ENCODE peak calls at places on chromosomes 16 and 17, in nine cellular contexts. D is H9, N is A549, W is breast epithelium, A is IMR-90, I is GM23338, H is activated B cell treated with CpG ODN at 0.5 μM for 24 hours, U is stomach, Y is BJ. K is an unnamed sample.

GRCh38 chr16:1950047-1950446 is 4.4 kb downstream of the RPL3L start:
- DNase-seq in D (no peak), N (no peak), W (no peak), A (no peak), I (no peak), H (no peak), U (no peak), Y (no peak), K (no peak)

GRCh38 chr16:75293746-75294145 is 42.3 kb upstream of the BCAR1 start:
- DNase-seq in D (no peak), N (no peak), W (no peak), A (peak; percentile 10), I (no peak), H (no peak), U (no peak), Y (no peak), K (no peak)

GRCh38 chr17:47179141-47179540 is 10.0 kb downstream of the CDC27 start:
- DNase-seq in D (no peak), N (no peak), W (no peak), A (no peak), I (no peak), H (no peak), U (no peak), Y (no peak), K (no peak)

GRCh38 chr17:79019631-79020584 is 4.1 kb upstream of the C1QTNF1 start:
- DNase-seq in D (no peak), N (peak; percentile 82), W (peak; percentile 56), A (peak; percentile 78), I (peak; percentile 63), H (peak; percentile 8), U (peak; percentile 71), Y (no peak), K (no peak)

GRCh38 chr17:39340731-39341130 is 60.7 kb downstream of the FBXL20 start:
- DNase-seq in D (no peak), N (no peak), W (no peak), A (no peak), I (no peak), H (no peak), U (no peak), Y (no peak), K (no peak)

GRCh38 chr17:208429-208828 is 27.0 kb upstream of the DOC2B start:
- DNase-seq in D (no peak), N (no peak), W (no peak), A (no peak), I (no peak), H (no peak), U (no peak), Y (no peak), K (no peak)

GRCh38 chr16:72051818-72052217 is 2.5 kb upstream of the HP start:
- DNase-seq in D (no peak), N (no peak), W (no peak), A (no peak), I (no peak), H (no peak), U (no peak), Y (no peak), K (no peak)

GRCh38 chr17:36665417-36665816 is 64.0 kb downstream of the MRM1 start:
- DNase-seq in D (no peak), N (peak; percentile 60), W (no peak), A (no peak), I (no peak), H (no peak), U (no peak), Y (no peak), K (no peak)

GRCh38 chr17:57481901-57482300 is 225.6 kb downstream of the MSI2 start:
- DNase-seq in D (no peak), N (peak; percentile 52), W (no peak), A (peak; percentile 100), I (no peak), H (no peak), U (no peak), Y (peak; percentile 92), K (no peak)

GRCh38 chr16:46729326-46729995 is 18.7 kb downstream of the MYLK3 start:
- DNase-seq in D (no peak), N (no peak), W (no peak), A (no peak), I (no peak), H (no peak), U (no peak), Y (no peak), K (no peak)

GRCh38 chr16:82133798-82134197 is 36.2 kb downstream of the MPHOSPH6 start:
- DNase-seq in D (no peak), N (no peak), W (no peak), A (no peak), I (no peak), H (no peak), U (no peak), Y (no peak), K (no peak)

GRCh38 chr17:9566067-9566466 is 9.6 kb downstream of the STX8 start:
- DNase-seq in D (no peak), N (no peak), W (no peak), A (no peak), I (no peak), H (no peak), U (no peak), Y (no peak), K (no peak)

GRCh38 chr17:80894726-80895125 is 96.9 kb upstream of the CHMP6 start:
- DNase-seq in D (no peak), N (no peak), W (no peak), A (no peak), I (no peak), H (no peak), U (no peak), Y (no peak), K (no peak)

GRCh38 chr17:11996722-11997146 is 541 bp downstream of the ZNF18 start:
- DNase-seq in D (no peak), N (peak; percentile 58), W (no peak), A (peak; percentile 28), I (peak; percentile 70), H (no peak), U (peak; percentile 44), Y (no peak), K (no peak)

GRCh38 chr17:45020354-45021138 is 30.9 kb downstream of the DCAKD start:
- DNase-seq in D (peak; percentile 72), N (no peak), W (no peak), A (peak; percentile 22), I (peak; percentile 82), H (no peak), U (peak; percentile 45), Y (no peak), K (peak; percentile 49)

GRCh38 chr17:17269926-17270773 is 10.9 kb downstream of the COPS3 start:
- DNase-seq in D (peak; percentile 60), N (peak; percentile 46), W (no peak), A (no peak), I (peak; percentile 40), H (no peak), U (no peak), Y (no peak), K (peak; percentile 8)
- TF ChIP-seq CTCF in D (peak; percentile 79), N (peak; percentile 48), W (no peak), A (no peak), I (peak; percentile 69), H (no peak), U (no peak), Y (peak; percentile 28), K (no peak)

DNA sequence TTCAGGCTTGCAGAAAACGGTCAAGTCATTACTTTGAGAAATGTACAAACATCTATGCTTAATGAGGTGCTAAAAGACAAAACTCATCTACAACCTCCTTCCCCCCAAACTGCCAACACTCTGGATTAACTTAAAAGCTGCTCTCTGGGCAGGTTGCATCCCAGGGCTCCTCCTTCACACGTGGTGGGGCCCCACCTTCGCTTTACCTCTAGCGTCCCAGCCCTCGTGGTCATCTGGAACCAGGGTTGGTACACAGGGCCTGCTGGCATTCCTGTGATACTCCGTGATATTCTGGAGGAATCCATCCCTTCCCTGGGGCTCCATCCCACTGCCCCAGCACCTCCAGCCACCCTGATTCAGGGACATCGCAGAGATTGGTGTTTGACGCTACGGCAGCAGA is 4.8 kb downstream of the METRNL start:
- DNase-seq in D (no peak), N (no peak), W (no peak), A (no peak), I (no peak), H (no peak), U (no peak), Y (no peak), K (no peak)
- TF ChIP-seq CTCF in D (no peak), N (no peak), W (no peak), A (no peak), I (no peak), H (no peak), U (no peak), Y (no peak), K (no peak)

DNA sequence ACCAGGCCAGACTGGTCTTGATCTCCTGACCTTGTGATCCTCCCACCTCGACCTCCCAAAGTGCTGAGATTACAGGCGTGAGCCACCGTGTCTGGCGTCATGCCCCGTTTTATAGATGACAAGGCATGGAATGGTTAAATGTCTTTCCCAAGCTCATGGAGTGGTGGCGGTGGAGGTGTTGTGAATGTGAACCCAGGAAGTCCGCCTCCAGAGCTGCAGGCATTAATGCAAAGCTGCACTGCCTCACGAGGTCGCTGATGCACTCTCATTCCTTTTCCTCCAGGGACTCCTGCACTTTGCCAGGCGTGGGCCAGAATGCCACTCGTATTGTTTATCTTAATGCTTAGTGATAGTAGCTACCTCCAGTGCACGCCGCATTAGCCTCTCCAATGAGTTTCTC is 149.6 kb downstream of the WWOX start:
- DNase-seq in D (peak; percentile 63), N (peak; percentile 12), W (no peak), A (no peak), I (peak; percentile 61), H (no peak), U (peak; percentile 85), Y (no peak), K (peak; percentile 30)
- TF ChIP-seq CTCF in D (peak; percentile 61), N (no peak), W (no peak), A (no peak), I (no peak), H (no peak), U (peak; percentile 55), Y (no peak), K (no peak)

GRCh38 chr17:43938838-43939182 is 3.5 kb downstream of the PPY start:
- DNase-seq in D (no peak), N (no peak), W (no peak), A (no peak), I (no peak), H (no peak), U (no peak), Y (no peak), K (no peak)

GRCh38 chr17:43943769-43944418 is 1.6 kb upstream of the PPY start:
- DNase-seq in D (peak; percentile 95), N (peak; percentile 85), W (peak; percentile 85), A (peak; percentile 68), I (peak; percentile 93), H (peak; percentile 67), U (peak; percentile 86), Y (no peak), K (peak; percentile 90)

GRCh38 chr17:43939886-43940285 is 2.4 kb downstream of the PPY start:
- DNase-seq in D (no peak), N (no peak), W (no peak), A (no peak), I (no peak), H (no peak), U (no peak), Y (no peak), K (no peak)

GRCh38 chr17:43942286-43942685 is at the start of gene PPY:
- DNase-seq in D (no peak), N (no peak), W (no peak), A (no peak), I (no peak), H (no peak), U (no peak), Y (no peak), K (no peak)

DNA sequence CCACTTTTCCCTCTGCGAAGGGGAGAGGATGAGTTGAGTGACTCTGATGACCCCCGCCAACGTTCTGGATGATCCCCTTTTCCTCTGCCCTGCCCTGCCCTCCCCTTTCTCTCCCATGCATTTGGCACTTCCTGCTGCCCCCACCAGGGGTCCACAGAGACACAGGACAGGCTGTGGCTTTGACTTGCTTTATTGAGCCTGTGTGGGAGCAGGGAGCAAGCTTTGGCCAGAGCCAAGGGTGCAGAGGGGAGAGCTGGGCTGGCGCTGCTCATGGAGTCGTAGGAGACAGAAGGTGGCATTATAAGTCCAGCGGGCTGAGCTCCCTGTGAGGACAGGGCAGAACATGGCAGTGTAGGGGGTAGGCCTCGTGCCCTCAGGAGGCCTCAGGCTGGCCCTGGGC is 1.6 kb downstream of the PPY start:
- DNase-seq in D (peak; percentile 86), N (peak; percentile 58), W (no peak), A (peak; percentile 35), I (peak; percentile 84), H (no peak), U (no peak), Y (no peak), K (peak; percentile 80)
- TF ChIP-seq CTCF in D (peak; percentile 69), N (peak; percentile 37), W (no peak), A (peak; percentile 63), I (peak; percentile 62), H (no peak), U (no peak), Y (peak; percentile 73), K (peak; percentile 79)